ENCODE peak calls at places on chromosomes 7 and 10, in nine cellular contexts. U is prostate gland; W is AG04450; R is endothelial cell; N is activated CD8-positive, alpha-beta T cell treated with anti-CD3 and anti-CD28 coated beads for 36 hours; S is CD4-positive, alpha-beta T cell; P is left kidney; E is lower lobe of right lung; A is CD8-positive, alpha-beta T cell. L is an unnamed sample.

GRCh38 chr10:119498889-119499864 is 43.3 kb downstream of the RGS10 start:
- DNase-seq in S (no peak), N (peak), A (no peak), E (no peak), U (no peak), R (no peak), W (no peak), P (peak), L (no peak)

GRCh38 chr7:17302575-17303142 is 4.2 kb downstream of the AHR start:
- DNase-seq in E (no peak), N (no peak), W (no peak), S (no peak), U (no peak), R (no peak), A (no peak), P (peak), L (no peak)

GRCh38 chr7:27651702-27652101 is 11.0 kb downstream of the HIBADH start:
- DNase-seq in P (no peak), W (no peak), S (no peak), U (no peak), A (no peak), R (no peak), E (no peak), N (no peak), L (no peak)

GRCh38 chr7:151110941-151111645 is 24.8 kb downstream of the AGAP3 start:
- DNase-seq in U (peak), W (no peak), S (peak), E (peak), R (peak), A (peak), P (peak), N (peak), L (peak)

GRCh38 chr10:48634198-48634983 is 29.5 kb upstream of the ARHGAP22 start:
- DNase-seq in W (peak), S (peak), U (no peak), A (peak), P (no peak), N (peak), E (peak), R (no peak), L (peak)

GRCh38 chr7:17535776-17536175 is 237.3 kb downstream of the AHR start:
- DNase-seq in S (no peak), E (no peak), W (no peak), N (no peak), A (no peak), R (no peak), U (no peak), P (no peak), L (no peak)

GRCh38 chr10:13945760-13946460 is 359.1 kb downstream of the PRPF18 start:
- DNase-seq in R (peak), P (peak), S (no peak), A (no peak), E (no peak), W (no peak), N (no peak), U (no peak), L (no peak)

GRCh38 chr7:92916751-92917369 is 80.5 kb upstream of the CDK6 start:
- DNase-seq in U (no peak), A (no peak), N (no peak), S (no peak), R (no peak), P (peak), E (no peak), W (no peak), L (no peak)

GRCh38 chr10:105585753-105586152 is 944.7 kb downstream of the SORCS3 start:
- DNase-seq in E (no peak), A (no peak), S (no peak), N (no peak), P (peak), R (no peak), U (no peak), W (peak), L (no peak)

GRCh38 chr7:22231141-22231540 is 125.8 kb downstream of the RAPGEF5 start:
- DNase-seq in W (no peak), A (no peak), R (no peak), S (no peak), P (no peak), U (no peak), E (no peak), N (no peak), L (no peak)

GRCh38 chr7:25171516-25171915 is 46.5 kb upstream of the CYCS start:
- DNase-seq in N (no peak), A (no peak), E (no peak), W (no peak), R (no peak), S (no peak), U (no peak), P (no peak), L (no peak)

GRCh38 chr10:125294109-125294508 is 133.7 kb upstream of the CTBP2 start:
- DNase-seq in U (no peak), S (no peak), P (no peak), N (no peak), W (no peak), A (no peak), E (no peak), R (no peak), L (no peak)

GRCh38 chr7:32155712-32156111 is 85.5 kb upstream of the PDE1C start:
- DNase-seq in S (no peak), U (no peak), R (no peak), E (no peak), P (no peak), W (no peak), N (no peak), A (no peak), L (no peak)

GRCh38 chr7:42480304-42480665 is 243.3 kb upstream of the GLI3 start:
- DNase-seq in E (no peak), U (no peak), R (no peak), P (no peak), W (no peak), S (no peak), N (no peak), A (no peak), L (no peak)

GRCh38 chr7:77753173-77753572 is 45.1 kb downstream of the TMEM60 start:
- DNase-seq in R (no peak), A (no peak), S (no peak), U (no peak), P (no peak), W (no peak), N (no peak), E (no peak), L (no peak)

GRCh38 chr10:86957471-86958108 is at the start of gene MMRN2:
- DNase-seq in U (no peak), R (peak), N (no peak), A (no peak), S (no peak), E (no peak), W (no peak), P (no peak), L (no peak)

GRCh38 chr10:14678637-14679036 is 96.1 kb downstream of the FAM107B start:
- DNase-seq in E (no peak), R (no peak), S (no peak), P (no peak), W (no peak), A (no peak), U (no peak), N (no peak), L (no peak)

GRCh38 chr10:63252095-63252762 is 119.1 kb downstream of the NRBF2 start:
- DNase-seq in R (no peak), E (no peak), N (no peak), W (no peak), A (no peak), P (no peak), S (no peak), U (no peak), L (no peak)

GRCh38 chr7:115271332-115272235 is 349.7 kb downstream of the MDFIC start:
- DNase-seq in P (no peak), W (peak), S (no peak), U (peak), N (no peak), E (no peak), A (no peak), R (no peak), L (no peak)

GRCh38 chr7:98933321-98933720 is 55.0 kb downstream of the TRRAP start:
- DNase-seq in U (no peak), P (no peak), N (no peak), R (no peak), S (no peak), W (no peak), A (no peak), E (no peak), L (no peak)

GRCh38 chr7:81882086-81882485 is 112.2 kb upstream of the HGF start:
- DNase-seq in P (no peak), A (no peak), E (no peak), W (no peak), R (no peak), U (no peak), S (no peak), N (no peak), L (no peak)

GRCh38 chr7:158018971-158019645 is 568.5 kb downstream of the PTPRN2 start:
- DNase-seq in S (no peak), R (no peak), U (no peak), P (no peak), A (no peak), N (no peak), E (no peak), W (no peak), L (no peak)

GRCh38 chr7:111282626-111283025 is 191.7 kb downstream of the LRRN3 start:
- DNase-seq in N (no peak), U (no peak), W (no peak), E (no peak), A (no peak), P (no peak), S (no peak), R (no peak), L (no peak)

GRCh38 chr10:70534281-70534680 is 55.7 kb downstream of the PALD1 start:
- DNase-seq in W (no peak), N (no peak), P (no peak), E (no peak), U (no peak), A (no peak), R (no peak), S (no peak), L (no peak)

GRCh38 chr7:91046322-91047088 is 217.7 kb upstream of the FZD1 start:
- DNase-seq in N (no peak), A (no peak), W (no peak), S (no peak), E (no peak), P (peak), R (no peak), U (no peak), L (no peak)

GRCh38 chr7:117065585-117066150 is 112.4 kb downstream of the ST7 start:
- DNase-seq in E (no peak), N (no peak), S (no peak), A (no peak), P (no peak), U (no peak), W (no peak), R (no peak), L (no peak)

GRCh38 chr7:156768698-156769472 is 124.1 kb downstream of the LMBR1 start:
- DNase-seq in S (no peak), E (no peak), U (no peak), N (peak), P (no peak), A (no peak), R (no peak), W (no peak), L (no peak)

GRCh38 chr10:67602268-67602950 is 93.6 kb downstream of the CTNNA3 start:
- DNase-seq in E (no peak), R (no peak), N (no peak), U (no peak), P (peak), A (no peak), S (no peak), W (peak), L (no peak)

GRCh38 chr7:112362053-112362650 is 88.1 kb upstream of the IFRD1 start:
- DNase-seq in N (no peak), S (no peak), R (no peak), U (no peak), P (no peak), A (no peak), W (no peak), E (no peak), L (no peak)

GRCh38 chr7:134845461-134845860 is 66.0 kb downstream of the CALD1 start:
- DNase-seq in W (no peak), S (no peak), N (no peak), P (no peak), R (no peak), E (no peak), A (no peak), U (no peak), L (no peak)

GRCh38 chr10:67520924-67521520 is 175.0 kb downstream of the CTNNA3 start:
- DNase-seq in N (peak), A (peak), P (peak), W (peak), U (peak), E (no peak), S (no peak), R (peak), L (no peak)

GRCh38 chr10:8369666-8370065 is 315.2 kb downstream of the GATA3 start:
- DNase-seq in N (peak), E (no peak), U (no peak), P (no peak), S (no peak), R (no peak), W (no peak), A (no peak), L (no peak)

GRCh38 chr7:73977626-73978618 is 50.1 kb upstream of the ELN start:
- DNase-seq in W (no peak), S (no peak), U (no peak), P (peak), A (no peak), N (no peak), R (no peak), E (peak), L (no peak)

GRCh38 chr7:90595341-90595800 is 750 bp upstream of the CDK14 start:
- DNase-seq in R (no peak), S (no peak), U (no peak), E (no peak), P (no peak), N (no peak), W (no peak), A (no peak), L (no peak)

GRCh38 chr7:41788556-41788955 is 85.7 kb upstream of the INHBA start:
- DNase-seq in P (no peak), S (no peak), A (no peak), N (no peak), E (no peak), U (no peak), W (no peak), R (no peak), L (no peak)

GRCh38 chr10:63264852-63265617 is 131.9 kb downstream of the NRBF2 start:
- DNase-seq in S (no peak), W (no peak), A (peak), R (no peak), P (peak), N (peak), E (no peak), U (peak), L (peak)

GRCh38 chr10:117590516-117590915 is 48.0 kb downstream of the EMX2 start:
- DNase-seq in E (no peak), U (no peak), P (no peak), A (no peak), N (no peak), S (no peak), W (no peak), R (no peak), L (no peak)

GRCh38 chr7:25405736-25406135 is 177.4 kb upstream of the NPVF start:
- DNase-seq in P (peak), A (no peak), W (no peak), E (no peak), N (no peak), S (no peak), U (peak), R (no peak), L (no peak)

L was measured in NK-92 treated with Interleukin-12 subunit alpha and Interleukin-12 subunit beta, amount 100 ng/mL, for 24 hours.